ENCODE peak calls at places on chromosomes 2 and 18, in nine cellular contexts. D is brain microvascular endothelial cell, L is K562, R is fibroblast of lung, A is left ventricle myocardium inferior, B is stomach, K is thoracic aorta, X is breast epithelium, V is pancreas. S is an unnamed sample.

GRCh38 chr18:49368876-49369440 is 91.5 kb downstream of the DYM start:
- DNase-seq in D (no peak), L (no peak), R (peak; percentile 14), A (no peak), B (peak; percentile 62), K (no peak), X (peak; percentile 38), V (peak; percentile 66), S (no peak)

GRCh38 chr2:227033471-227034148 is 130.4 kb downstream of the COL4A4 start:
- DNase-seq in D (peak; percentile 24), L (peak; percentile 42), R (peak; percentile 25), A (no peak), B (peak; percentile 70), K (no peak), X (no peak), V (peak; percentile 59), S (peak; percentile 22)

GRCh38 chr18:28065793-28066186 is 111.1 kb downstream of the CDH2 start:
- DNase-seq in D (peak; percentile 41), L (no peak), R (no peak), A (no peak), B (no peak), K (no peak), X (no peak), V (no peak), S (no peak)

GRCh38 chr2:48343571-48344440 is 186.1 kb upstream of the STON1 start:
- DNase-seq in D (peak; percentile 71), L (no peak), R (peak; percentile 96), A (no peak), B (no peak), K (no peak), X (no peak), V (no peak), S (peak; percentile 78)

GRCh38 chr2:26740890-26741302 is 23.2 kb upstream of the SLC35F6 start:
- DNase-seq in D (no peak), L (peak; percentile 51), R (no peak), A (no peak), B (no peak), K (no peak), X (no peak), V (no peak), S (no peak)

GRCh38 chr2:24972315-24972958 is 682 bp upstream of the DNAJC27 start:
- DNase-seq in D (peak; percentile 30), L (peak; percentile 46), R (peak; percentile 36), A (peak; percentile 37), B (no peak), K (no peak), X (peak; percentile 26), V (peak; percentile 50), S (peak; percentile 9)

GRCh38 chr2:36463365-36463764 is 107.8 kb downstream of the CRIM1 start:
- DNase-seq in D (no peak), L (no peak), R (no peak), A (no peak), B (no peak), K (no peak), X (no peak), V (no peak), S (no peak)

GRCh38 chr2:124888431-124888830 is 863.3 kb downstream of the CNTNAP5 start:
- DNase-seq in D (no peak), L (no peak), R (peak; percentile 27), A (no peak), B (no peak), K (no peak), X (no peak), V (no peak), S (no peak)

GRCh38 chr2:119155633-119156032 is 2.9 kb downstream of the C1QL2 start:
- DNase-seq in D (no peak), L (no peak), R (no peak), A (no peak), B (no peak), K (no peak), X (no peak), V (no peak), S (no peak)

GRCh38 chr18:21444465-21445023 is 156.0 kb downstream of the ESCO1 start:
- DNase-seq in D (peak; percentile 36), L (peak; percentile 43), R (peak; percentile 55), A (no peak), B (no peak), K (no peak), X (no peak), V (peak; percentile 3), S (no peak)

GRCh38 chr2:231512222-231512621 is 18.0 kb downstream of the NMUR1 start:
- DNase-seq in D (peak; percentile 49), L (no peak), R (peak; percentile 31), A (no peak), B (no peak), K (no peak), X (no peak), V (no peak), S (no peak)

GRCh38 chr2:95024960-95025405 is 525 bp upstream of the MAL start:
- DNase-seq in D (no peak), L (no peak), R (no peak), A (no peak), B (no peak), K (no peak), X (no peak), V (no peak), S (peak; percentile 28)

GRCh38 chr2:127173073-127173472 is 47.0 kb downstream of the CYP27C1 start:
- DNase-seq in D (peak; percentile 82), L (no peak), R (peak; percentile 94), A (peak; percentile 34), B (no peak), K (no peak), X (no peak), V (no peak), S (peak; percentile 92)

GRCh38 chr2:72109904-72110303 is 37.8 kb downstream of the CYP26B1 start:
- DNase-seq in D (no peak), L (no peak), R (no peak), A (no peak), B (no peak), K (no peak), X (no peak), V (no peak), S (no peak)

GRCh38 chr2:208653383-208653782 is 246.8 kb downstream of the PTH2R start:
- DNase-seq in D (no peak), L (no peak), R (no peak), A (no peak), B (no peak), K (no peak), X (no peak), V (no peak), S (no peak)

DNA sequence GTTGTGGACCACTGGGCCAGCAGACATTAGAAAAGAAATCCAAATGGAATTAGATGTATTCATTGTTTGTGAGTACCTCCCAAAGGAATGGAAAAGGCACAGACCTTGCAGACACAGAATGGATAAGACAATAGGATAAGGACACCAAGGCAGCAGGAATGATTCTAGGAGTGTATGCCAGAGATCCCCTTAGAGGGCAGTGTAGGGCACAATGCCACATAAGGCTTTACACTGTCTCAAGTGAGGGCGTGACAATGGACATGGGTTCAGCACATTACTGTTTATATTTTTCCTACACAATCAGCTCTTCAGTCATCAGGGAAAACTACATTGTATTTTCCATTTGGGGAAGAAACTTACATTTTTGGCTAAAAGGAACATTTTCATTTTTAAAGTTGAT is 250.9 kb downstream of the PTH2R start:
- DNase-seq in D (no peak), L (no peak), R (no peak), A (no peak), B (no peak), K (no peak), X (no peak), V (no peak), S (no peak)
- TF ChIP-seq CTCF in D (no peak), L (no peak), R (no peak), A (no peak), B (no peak), K (no peak), X (no peak), V (no peak), S (no peak)

GRCh38 chr18:38010971-38011370 is 445.4 kb upstream of the CELF4 start:
- DNase-seq in D (no peak), L (no peak), R (no peak), A (no peak), B (no peak), K (no peak), X (no peak), V (no peak), S (no peak)
- H3K4me3 ChIP-seq in D (no peak overlapping the region), L (no peak overlapping the region), R (no peak overlapping the region), A (no peak overlapping the region), B (no peak overlapping the region), K (no peak overlapping the region), X (no peak overlapping the region), V (no peak overlapping the region), S (no peak overlapping the region)

DNA sequence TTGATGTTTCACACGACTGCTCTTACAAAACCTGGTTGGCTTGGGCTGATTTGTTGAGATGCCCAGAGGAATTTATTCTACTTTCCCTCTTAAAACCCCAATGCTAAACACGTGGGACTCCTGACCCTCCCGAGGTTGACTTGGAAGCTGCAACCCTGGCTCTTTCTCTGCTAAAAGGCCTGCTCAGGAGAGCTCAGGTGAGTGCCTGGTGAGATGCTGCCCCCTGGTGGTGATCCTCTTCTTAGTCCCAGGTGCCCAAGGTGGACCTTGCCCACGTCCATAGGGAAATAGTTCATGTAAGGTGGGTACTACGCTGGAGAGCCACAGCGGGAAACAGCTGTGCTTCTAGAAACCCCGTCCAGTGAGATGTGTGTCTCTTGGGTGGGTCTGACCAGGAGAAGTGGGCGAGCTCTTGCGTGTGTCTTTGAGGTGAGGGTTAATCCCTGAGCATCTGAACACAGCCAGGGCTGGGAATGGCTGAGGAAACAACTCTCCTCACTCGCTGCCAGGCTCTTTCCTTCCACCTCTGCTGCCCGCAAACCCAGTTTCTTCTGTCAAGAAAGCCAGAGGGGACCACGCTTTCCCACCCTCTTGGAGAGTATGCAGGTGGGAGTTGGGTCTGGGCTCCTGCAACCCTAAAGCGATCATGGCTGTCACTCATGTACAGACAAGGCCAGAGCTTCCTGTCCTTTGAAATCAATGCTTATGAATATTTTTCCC is 25.5 kb upstream of the PXDN start:
- DNase-seq in D (peak; percentile 45), L (peak; percentile 71), R (peak; percentile 42), A (peak; percentile 47), B (peak; percentile 57), K (no peak), X (peak; percentile 59), V (peak; percentile 48), S (peak; percentile 61)
- TF ChIP-seq CTCF in D (peak; percentile 92), L (peak; percentile 83), R (peak; percentile 77), A (peak; percentile 81), B (no peak), K (peak; percentile 72), X (peak; percentile 70), V (peak; percentile 72), S (peak; percentile 80)

GRCh38 chr2:19988600-19988999 is 1.3 kb downstream of the WDR35 start:
- DNase-seq in D (no peak), L (no peak), R (no peak), A (no peak), B (no peak), K (no peak), X (no peak), V (no peak), S (no peak)
- H3K4me3 ChIP-seq in D (peak overlapping the region; percentile 85), L (peak overlapping the region; percentile 74), R (peak overlapping the region; percentile 86), A (peak overlapping the region; percentile 90), B (peak overlapping the region; percentile 87), K (peak overlapping the region; percentile 92), X (no peak overlapping the region), V (no peak overlapping the region), S (peak overlapping the region; percentile 93)

GRCh38 chr18:79018911-79019310 is 39.3 kb downstream of the SALL3 start:
- DNase-seq in D (no peak), L (no peak), R (no peak), A (no peak), B (no peak), K (no peak), X (no peak), V (no peak), S (no peak)

GRCh38 chr18:79022603-79023002 is 43.0 kb downstream of the SALL3 start:
- DNase-seq in D (no peak), L (no peak), R (no peak), A (no peak), B (no peak), K (no peak), X (no peak), V (no peak), S (no peak)

GRCh38 chr18:79019876-79020275 is 40.3 kb downstream of the SALL3 start:
- DNase-seq in D (no peak), L (no peak), R (no peak), A (no peak), B (no peak), K (no peak), X (no peak), V (no peak), S (no peak)
- TF ChIP-seq CTCF in D (no peak), L (no peak), R (no peak), A (no peak), B (no peak), K (no peak), X (no peak), V (no peak), S (no peak)

S was measured in foreskin fibroblast.